ENCODE peak calls at places on chromosomes 7 and 10, in five cellular contexts. One of them, this sample, is unnamed.

GRCh38 chr7:149454006-149454405 is 6.9 kb downstream of the ZNF777 start:
- DNase-seq in activated naive CD4-positive, alpha-beta T cell treated with anti-CD3 and anti-CD28 coated beads, Interleukin-2, amount 10 ng/mL, durations not matched to agents 7 days and 5 days: no peak
- DNase-seq in BE2C: no peak
- DNase-seq in NCI-H187: no peak
- DNase-seq in A549: no peak
- DNase-seq in this sample: no peak

GRCh38 chr10:46285300-46285699 is 1.5 kb upstream of the ANTXRL start:
- DNase-seq in BE2C: no peak
- DNase-seq in activated naive CD4-positive, alpha-beta T cell treated with anti-CD3 and anti-CD28 coated beads, Interleukin-2, amount 10 ng/mL, durations not matched to agents 7 days and 5 days: no peak
- DNase-seq in A549: no peak
- DNase-seq in NCI-H187: no peak
- DNase-seq in this sample: no peak

GRCh38 chr10:71974489-71975011 is 10.4 kb downstream of the CHST3 start:
- DNase-seq in BE2C: no peak
- DNase-seq in A549: peak
- DNase-seq in NCI-H187: no peak
- DNase-seq in activated naive CD4-positive, alpha-beta T cell treated with anti-CD3 and anti-CD28 coated beads, Interleukin-2, amount 10 ng/mL, durations not matched to agents 7 days and 5 days: no peak
- DNase-seq in this sample: peak

GRCh38 chr7:2635148-2635668 is 3.4 kb downstream of the TTYH3 start:
- DNase-seq in A549: no peak
- DNase-seq in BE2C: no peak
- DNase-seq in NCI-H187: no peak
- DNase-seq in activated naive CD4-positive, alpha-beta T cell treated with anti-CD3 and anti-CD28 coated beads, Interleukin-2, amount 10 ng/mL, durations not matched to agents 7 days and 5 days: no peak
- DNase-seq in this sample: no peak

GRCh38 chr7:613442-614140 is 93.9 kb upstream of the PDGFA start:
- DNase-seq in A549: no peak
- DNase-seq in NCI-H187: no peak
- DNase-seq in activated naive CD4-positive, alpha-beta T cell treated with anti-CD3 and anti-CD28 coated beads, Interleukin-2, amount 10 ng/mL, durations not matched to agents 7 days and 5 days: no peak
- DNase-seq in BE2C: no peak
- DNase-seq in this sample: no peak

GRCh38 chr7:116511552-116512523 is 12.3 kb downstream of the CAV2 start:
- DNase-seq in NCI-H187: peak
- DNase-seq in BE2C: no peak
- DNase-seq in A549: peak
- DNase-seq in activated naive CD4-positive, alpha-beta T cell treated with anti-CD3 and anti-CD28 coated beads, Interleukin-2, amount 10 ng/mL, durations not matched to agents 7 days and 5 days: peak
- DNase-seq in this sample: peak

GRCh38 chr7:127514499-127514898 is 70.9 kb downstream of the GCC1 start:
- DNase-seq in BE2C: no peak
- DNase-seq in activated naive CD4-positive, alpha-beta T cell treated with anti-CD3 and anti-CD28 coated beads, Interleukin-2, amount 10 ng/mL, durations not matched to agents 7 days and 5 days: no peak
- DNase-seq in A549: peak
- DNase-seq in NCI-H187: no peak
- DNase-seq in this sample: peak

GRCh38 chr10:62248465-62248864 is 20.2 kb downstream of the RTKN2 start:
- DNase-seq in NCI-H187: no peak
- DNase-seq in A549: no peak
- DNase-seq in activated naive CD4-positive, alpha-beta T cell treated with anti-CD3 and anti-CD28 coated beads, Interleukin-2, amount 10 ng/mL, durations not matched to agents 7 days and 5 days: no peak
- DNase-seq in BE2C: no peak
- DNase-seq in this sample: no peak

GRCh38 chr7:73833251-73833919 is 2.6 kb downstream of the CLDN4 start:
- DNase-seq in BE2C: no peak
- DNase-seq in A549: peak
- DNase-seq in NCI-H187: no peak
- DNase-seq in activated naive CD4-positive, alpha-beta T cell treated with anti-CD3 and anti-CD28 coated beads, Interleukin-2, amount 10 ng/mL, durations not matched to agents 7 days and 5 days: no peak
- DNase-seq in this sample: peak

GRCh38 chr7:46452781-46453180 is 531.7 kb upstream of the IGFBP3 start:
- DNase-seq in BE2C: no peak
- DNase-seq in NCI-H187: no peak
- DNase-seq in A549: no peak
- DNase-seq in activated naive CD4-positive, alpha-beta T cell treated with anti-CD3 and anti-CD28 coated beads, Interleukin-2, amount 10 ng/mL, durations not matched to agents 7 days and 5 days: no peak
- DNase-seq in this sample: no peak

GRCh38 chr10:127034790-127035189 is 129.6 kb downstream of the DOCK1 start:
- DNase-seq in activated naive CD4-positive, alpha-beta T cell treated with anti-CD3 and anti-CD28 coated beads, Interleukin-2, amount 10 ng/mL, durations not matched to agents 7 days and 5 days: no peak
- DNase-seq in NCI-H187: no peak
- DNase-seq in A549: no peak
- DNase-seq in BE2C: no peak
- DNase-seq in this sample: no peak

GRCh38 chr10:91672021-91672608 is 39.2 kb upstream of the PPP1R3C start:
- DNase-seq in activated naive CD4-positive, alpha-beta T cell treated with anti-CD3 and anti-CD28 coated beads, Interleukin-2, amount 10 ng/mL, durations not matched to agents 7 days and 5 days: no peak
- DNase-seq in BE2C: peak
- DNase-seq in A549: no peak
- DNase-seq in NCI-H187: peak
- DNase-seq in this sample: no peak

GRCh38 chr7:47371317-47371716 is 210.6 kb downstream of the TNS3 start:
- DNase-seq in A549: no peak
- DNase-seq in BE2C: no peak
- DNase-seq in NCI-H187: no peak
- DNase-seq in activated naive CD4-positive, alpha-beta T cell treated with anti-CD3 and anti-CD28 coated beads, Interleukin-2, amount 10 ng/mL, durations not matched to agents 7 days and 5 days: no peak
- DNase-seq in this sample: no peak

GRCh38 chr7:115662120-115662519 is 368.4 kb downstream of the TFEC start:
- DNase-seq in A549: no peak
- DNase-seq in BE2C: no peak
- DNase-seq in NCI-H187: no peak
- DNase-seq in activated naive CD4-positive, alpha-beta T cell treated with anti-CD3 and anti-CD28 coated beads, Interleukin-2, amount 10 ng/mL, durations not matched to agents 7 days and 5 days: no peak
- DNase-seq in this sample: no peak

GRCh38 chr7:5564894-5565293 is 141.3 kb upstream of the TNRC18 start:
- DNase-seq in A549: peak
- DNase-seq in BE2C: no peak
- DNase-seq in NCI-H187: no peak
- DNase-seq in activated naive CD4-positive, alpha-beta T cell treated with anti-CD3 and anti-CD28 coated beads, Interleukin-2, amount 10 ng/mL, durations not matched to agents 7 days and 5 days: no peak
- DNase-seq in this sample: no peak

GRCh38 chr10:26770069-26770468 is 72.6 kb downstream of the PDSS1 start:
- DNase-seq in NCI-H187: no peak
- DNase-seq in activated naive CD4-positive, alpha-beta T cell treated with anti-CD3 and anti-CD28 coated beads, Interleukin-2, amount 10 ng/mL, durations not matched to agents 7 days and 5 days: no peak
- DNase-seq in A549: no peak
- DNase-seq in BE2C: no peak
- DNase-seq in this sample: no peak

GRCh38 chr7:131076711-131077170 is 250.9 kb upstream of the MKLN1 start:
- DNase-seq in activated naive CD4-positive, alpha-beta T cell treated with anti-CD3 and anti-CD28 coated beads, Interleukin-2, amount 10 ng/mL, durations not matched to agents 7 days and 5 days: no peak
- DNase-seq in BE2C: no peak
- DNase-seq in NCI-H187: no peak
- DNase-seq in A549: no peak
- DNase-seq in this sample: no peak

GRCh38 chr10:29517352-29517923 is 117.3 kb downstream of the SVIL start:
- DNase-seq in BE2C: peak
- DNase-seq in activated naive CD4-positive, alpha-beta T cell treated with anti-CD3 and anti-CD28 coated beads, Interleukin-2, amount 10 ng/mL, durations not matched to agents 7 days and 5 days: peak
- DNase-seq in A549: peak
- DNase-seq in NCI-H187: no peak
- DNase-seq in this sample: no peak